ENCODE peak calls at places on chromosomes 12 and 14, in six cellular contexts. U is PC-9, L is stomach, F is fibroblast of lung, K is HFF-Myc, G is omental fat pad. V is an unnamed sample.

GRCh38 chr14:56579345-56580316 is at the start of gene TMEM260:
- DNase-seq in F (peak), U (peak), L (peak), K (peak), G (peak), V (peak)

GRCh38 chr14:100902295-100902694 is 1.2 kb downstream of the RTL1 start:
- DNase-seq in G (no peak), F (no peak), L (no peak), K (no peak), U (no peak), V (no peak)

GRCh38 chr14:99066378-99066777 is 205.6 kb downstream of the BCL11B start:
- DNase-seq in K (no peak), L (no peak), F (no peak), G (no peak), U (no peak), V (peak)

GRCh38 chr12:12543959-12544358 is 18.7 kb downstream of the DUSP16 start:
- DNase-seq in K (no peak), L (no peak), F (no peak), U (no peak), G (no peak), V (no peak)

GRCh38 chr12:52713960-52714886 is 10.9 kb upstream of the KRT77 start:
- DNase-seq in K (no peak), F (no peak), U (no peak), G (no peak), L (no peak), V (no peak)

GRCh38 chr12:94305293-94305957 is 154.2 kb downstream of the CEP83 start:
- DNase-seq in K (no peak), L (no peak), F (peak), G (no peak), U (no peak), V (no peak)

GRCh38 chr12:25200703-25201102 is 5.7 kb downstream of the ETFRF1 start:
- DNase-seq in G (no peak), L (no peak), U (no peak), K (no peak), F (peak), V (no peak)

GRCh38 chr14:47872588-47872987 is 197.2 kb upstream of the MDGA2 start:
- DNase-seq in G (no peak), K (no peak), L (no peak), U (no peak), F (peak), V (no peak)

GRCh38 chr12:3624273-3624672 is 128.6 kb downstream of the CRACR2A start:
- DNase-seq in K (no peak), G (no peak), F (no peak), U (no peak), L (no peak), V (no peak)

GRCh38 chr14:75306917-75307699 is 28.5 kb downstream of the FOS start:
- DNase-seq in U (peak), K (no peak), G (no peak), L (no peak), F (no peak), V (peak)

GRCh38 chr14:96082420-96083300 is 43.5 kb downstream of the C14orf132 start:
- DNase-seq in F (peak), U (no peak), G (no peak), K (no peak), L (no peak), V (no peak)

GRCh38 chr12:110224379-110225304 is 56.4 kb upstream of the ATP2A2 start:
- DNase-seq in U (no peak), G (no peak), K (peak), L (no peak), F (peak), V (no peak)

GRCh38 chr14:70073924-70074566 is 114.7 kb downstream of the SLC8A3 start:
- DNase-seq in G (peak), L (peak), U (peak), K (peak), F (peak), V (peak)

GRCh38 chr14:73312697-73313096 is 75.4 kb downstream of the PAPLN start:
- DNase-seq in U (no peak), K (no peak), G (no peak), F (no peak), L (no peak), V (no peak)

GRCh38 chr14:77085538-77085937 is 12.5 kb upstream of the CIPC start:
- DNase-seq in F (no peak), G (no peak), L (no peak), U (no peak), K (no peak), V (no peak)

GRCh38 chr12:19190292-19191031 is 60.9 kb downstream of the PLEKHA5 start:
- DNase-seq in L (no peak), U (no peak), F (peak), K (no peak), G (no peak), V (no peak)

GRCh38 chr12:95083938-95084337 is 10.5 kb upstream of the NR2C1 start:
- DNase-seq in U (no peak), G (no peak), L (no peak), F (peak), K (peak), V (no peak)

GRCh38 chr12:117178745-117179144 is 11.5 kb downstream of the FBXO21 start:
- DNase-seq in U (no peak), G (no peak), L (no peak), F (no peak), K (no peak), V (no peak)
- TF ChIP-seq CTCF in U (no peak), G (no peak), L (no peak), F (no peak), K (no peak), V (no peak)

DNA sequence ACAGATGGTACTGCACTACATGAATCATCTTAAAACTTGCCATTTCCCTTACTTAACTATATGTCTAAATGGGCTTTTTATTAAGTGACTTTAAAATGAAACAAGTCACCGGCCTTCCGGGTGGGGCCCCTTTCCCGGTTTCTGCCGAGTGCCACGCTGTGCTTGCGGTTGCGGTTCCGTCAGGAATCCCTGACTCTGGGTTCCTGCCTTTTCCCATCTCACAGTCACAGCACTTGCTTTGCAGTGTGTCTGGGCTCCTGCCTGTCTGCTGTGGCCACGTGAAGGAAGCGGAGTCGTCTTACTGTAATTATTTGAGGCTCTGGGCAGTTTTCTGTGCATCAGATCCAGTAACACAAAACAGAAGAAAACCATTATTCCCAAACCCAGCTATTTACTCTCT is 44.0 kb upstream of the FRMD6 start:
- DNase-seq in L (no peak), K (peak), G (no peak), F (peak), U (no peak), V (no peak)
- TF ChIP-seq CTCF in L (no peak), K (no peak), G (no peak), F (no peak), U (no peak), V (no peak)

GRCh38 chr12:72901685-72902084 is 629.5 kb downstream of the TRHDE start:
- DNase-seq in L (no peak), F (no peak), G (no peak), U (no peak), K (no peak), V (no peak)
- TF ChIP-seq CTCF in L (no peak), F (no peak), G (no peak), U (no peak), K (no peak), V (no peak)

DNA sequence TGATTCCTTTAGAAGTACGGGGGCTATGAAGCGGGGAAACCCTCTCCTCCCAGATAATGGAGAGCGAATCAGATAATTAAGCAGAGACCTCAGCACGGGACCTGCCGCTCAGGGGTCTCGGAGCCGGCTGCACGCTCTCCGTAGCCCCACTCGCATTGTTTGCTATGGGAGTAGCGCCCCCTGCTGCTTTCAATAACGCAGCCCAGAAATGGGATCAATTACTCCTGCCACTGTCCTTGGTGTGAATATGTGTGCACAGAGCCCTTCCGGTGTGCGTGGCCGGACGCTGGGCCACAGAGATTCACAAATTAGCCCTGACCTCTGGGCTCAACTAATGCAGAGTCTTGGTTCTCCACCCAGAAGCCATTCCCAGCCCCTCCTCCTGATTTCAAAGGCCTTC is 76.4 kb upstream of the TMEM132C start:
- DNase-seq in G (no peak), F (no peak), K (no peak), L (no peak), U (no peak), V (no peak)
- TF ChIP-seq CTCF in G (no peak), F (no peak), K (peak), L (no peak), U (peak), V (no peak)

GRCh38 chr12:103626498-103626897 is 39.4 kb downstream of the STAB2 start:
- DNase-seq in G (no peak), F (peak), U (no peak), K (no peak), L (peak), V (peak)
- TF ChIP-seq CTCF in G (no peak), F (no peak), U (no peak), K (no peak), L (no peak), V (no peak)

DNA sequence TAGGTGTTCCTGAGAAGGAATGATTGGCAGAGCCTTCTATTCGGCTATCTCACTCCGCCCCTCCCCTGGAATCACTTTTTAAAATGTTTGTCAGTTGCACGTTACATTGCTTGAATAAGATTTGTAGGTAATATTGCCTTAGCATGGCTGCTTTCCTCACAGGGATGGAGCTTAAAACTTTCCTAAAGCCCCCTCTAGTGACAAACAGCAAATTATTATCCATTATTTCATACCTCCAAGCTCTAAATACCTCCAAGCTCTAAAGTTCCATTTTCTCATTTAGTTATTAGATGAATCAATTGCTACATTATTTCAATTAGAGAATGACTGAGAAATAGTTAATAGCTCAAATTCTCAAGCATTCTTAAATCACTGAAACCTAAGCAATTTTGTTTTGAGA is 5.1 kb upstream of the SPATA7 start:
- DNase-seq in U (no peak), K (no peak), G (no peak), L (no peak), F (peak), V (no peak)
- TF ChIP-seq CTCF in U (no peak), K (peak), G (no peak), L (no peak), F (peak), V (no peak)

V was measured in Calu3.